ENCODE peak calls at places on chromosomes 13 and 19, in seven cellular contexts. R, W, D, G, K, X and F are unnamed samples.

GRCh38 chr13:101785858-101786257 is 333.4 kb downstream of the ITGBL1 start:
- DNase-seq in R (no peak), W (peak; percentile 59), D (peak; percentile 38), G (peak; percentile 22), K (peak; percentile 77), X (peak; percentile 10), F (peak; percentile 71)

GRCh38 chr13:38590796-38591507 is 95.9 kb upstream of the FREM2 start:
- DNase-seq in R (no peak), W (no peak), D (no peak), G (no peak), K (no peak), X (no peak), F (no peak)

GRCh38 chr13:33016414-33017409 is at the start of gene KL:
- DNase-seq in R (no peak), W (no peak), D (peak; percentile 34), G (peak; percentile 79), K (peak; percentile 63), X (no peak), F (peak; percentile 1)

GRCh38 chr13:97223711-97224461 is 1.8 kb downstream of the MBNL2 start:
- DNase-seq in R (peak; percentile 87), W (peak; percentile 72), D (peak; percentile 94), G (no peak), K (peak; percentile 67), X (peak; percentile 43), F (peak; percentile 45)

GRCh38 chr19:33622809-33623511 is 1.2 kb downstream of the CHST8 start:
- DNase-seq in R (no peak), W (no peak), D (peak; percentile 40), G (peak; percentile 72), K (peak; percentile 62), X (no peak), F (no peak)

GRCh38 chr19:14021474-14021873 is 6.5 kb upstream of the RLN3 start:
- DNase-seq in R (no peak), W (no peak), D (no peak), G (no peak), K (peak; percentile 53), X (no peak), F (no peak)

GRCh38 chr19:9622531-9622930 is 1.5 kb upstream of the ZNF561 start:
- DNase-seq in R (no peak), W (no peak), D (no peak), G (no peak), K (no peak), X (no peak), F (no peak)

GRCh38 chr13:99374994-99375805 is 68.0 kb upstream of the GPR183 start:
- DNase-seq in R (no peak), W (no peak), D (no peak), G (no peak), K (no peak), X (no peak), F (peak; percentile 82)

GRCh38 chr19:51903192-51903591 is 1.6 kb downstream of the ZNF649 start:
- DNase-seq in R (no peak), W (no peak), D (no peak), G (no peak), K (peak; percentile 42), X (no peak), F (no peak)

GRCh38 chr13:49234741-49235140 is 13.0 kb upstream of the CDADC1 start:
- DNase-seq in R (no peak), W (no peak), D (no peak), G (no peak), K (no peak), X (no peak), F (no peak)
- H3K9me2 ChIP-seq in R (no peaks in the 10 kb centered on the region), W (no peaks in the 10 kb centered on the region), D (no peaks in the 10 kb centered on the region), G (no peaks in the 10 kb centered on the region), K (no peaks in the 10 kb centered on the region), X (no peaks in the 10 kb centered on the region), F (no peaks in the 10 kb centered on the region)

DNA sequence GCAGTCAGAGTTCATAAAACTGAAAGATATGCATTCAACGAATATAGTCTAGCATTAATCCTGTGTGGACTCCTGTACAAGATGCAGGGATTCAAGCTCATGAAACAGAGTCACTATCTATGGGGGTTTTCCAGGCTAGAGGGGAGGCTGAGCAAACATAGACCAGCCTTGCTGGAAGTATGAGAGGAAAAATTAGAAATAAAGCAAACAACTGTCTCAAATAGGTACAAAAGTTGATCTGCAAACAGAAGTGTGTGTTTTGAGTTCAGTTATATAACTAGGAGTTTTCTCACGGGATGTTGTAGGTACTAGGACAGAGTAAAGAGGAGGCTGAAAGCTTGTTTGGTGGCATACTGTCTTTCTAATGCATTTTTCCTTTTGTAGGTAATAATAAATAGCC is 8.5 kb upstream of the LGALS14 start:
- DNase-seq in R (no peak), W (no peak), D (no peak), G (no peak), K (no peak), X (no peak), F (no peak)
- H3K27me3 ChIP-seq in R (peaks cover 21% of the 10 kb centered on the region), W (peaks cover 28% of the 10 kb centered on the region), D (peaks cover 4% of the 10 kb centered on the region), G (no peaks in the 10 kb centered on the region), K (no peaks in the 10 kb centered on the region), X (peaks cover 93% of the 10 kb centered on the region), F (no peaks in the 10 kb centered on the region)

DNA sequence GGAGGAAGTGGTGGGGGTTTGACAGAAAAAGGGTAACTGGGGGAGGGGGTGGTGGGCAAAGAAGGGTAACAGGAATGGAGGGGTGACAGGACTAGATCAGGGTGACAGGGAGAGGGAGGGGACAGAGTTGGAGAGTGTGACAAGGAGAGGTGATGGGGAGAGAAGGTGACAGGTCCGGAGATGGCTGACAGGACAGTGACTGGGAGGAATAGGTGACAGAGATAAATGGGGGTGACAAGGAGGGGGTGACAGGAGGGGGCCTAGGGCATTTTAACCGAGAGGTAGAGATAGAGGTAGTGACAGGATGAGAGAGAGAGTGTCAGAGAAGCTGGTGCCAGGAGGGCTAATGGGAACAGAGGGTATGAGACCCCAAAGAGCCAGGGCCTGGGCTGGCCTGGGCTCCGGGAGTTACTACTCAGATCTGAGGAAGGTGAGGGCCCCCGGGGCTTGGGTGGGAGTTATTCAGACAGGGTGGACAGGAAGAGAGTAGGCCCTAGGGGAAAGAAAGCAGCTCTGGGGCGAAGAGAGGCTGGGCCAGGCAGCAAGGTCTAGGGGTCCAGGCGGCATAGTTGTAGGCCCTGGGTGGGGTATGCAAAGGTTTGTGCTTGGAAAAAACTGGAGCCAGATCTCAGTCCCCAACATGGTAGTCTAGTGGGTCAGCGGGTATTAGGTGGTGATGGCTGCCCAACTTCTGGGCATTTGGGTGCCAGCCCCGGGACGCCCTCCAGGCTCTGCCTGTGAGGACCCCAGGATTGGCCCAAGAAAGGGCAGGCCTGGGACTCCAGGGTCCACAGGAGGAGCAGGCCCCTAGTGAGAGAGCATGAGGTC is 680 bp downstream of the CIC start:
- DNase-seq in R (no peak), W (no peak), D (peak; percentile 52), G (no peak), K (no peak), X (no peak), F (no peak)
- H3K9me2 ChIP-seq in R (no peaks in the 10 kb centered on the region), W (no peaks in the 10 kb centered on the region), D (no peaks in the 10 kb centered on the region), G (no peaks in the 10 kb centered on the region), K (no peaks in the 10 kb centered on the region), X (no peaks in the 10 kb centered on the region), F (no peaks in the 10 kb centered on the region)

DNA sequence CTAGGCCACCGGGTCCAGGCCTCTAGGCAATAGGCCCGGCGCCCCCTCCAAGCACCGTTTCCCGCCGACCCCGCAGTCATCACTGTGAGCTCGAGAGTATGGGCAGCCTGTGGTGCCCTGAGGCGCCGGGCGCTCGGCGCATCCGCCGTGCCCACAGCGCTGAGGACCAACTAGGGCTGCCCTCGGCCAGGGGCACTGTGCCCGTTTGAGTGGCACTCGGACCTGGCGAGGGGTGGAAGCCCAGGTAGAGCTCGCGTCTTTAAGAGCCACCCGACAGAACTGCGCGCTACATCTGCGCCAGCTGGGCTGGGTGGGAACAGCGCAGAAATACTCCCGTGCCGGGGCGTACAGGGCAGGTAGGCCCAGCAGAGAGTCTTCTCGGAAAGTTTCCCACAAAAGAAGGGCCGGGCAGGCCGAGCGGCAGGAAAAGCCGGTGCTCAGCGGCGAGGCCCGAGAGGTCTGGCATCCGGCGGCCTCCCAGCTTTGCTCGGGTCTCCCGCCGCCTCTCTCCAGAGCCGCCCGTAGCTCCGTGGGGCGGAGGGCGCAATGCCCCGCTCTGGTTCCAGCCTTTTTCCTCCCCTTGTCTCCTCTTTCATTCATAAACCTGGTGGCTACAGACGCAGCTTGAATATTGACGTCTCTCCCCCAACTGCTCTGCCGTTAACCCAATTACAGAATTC is 5.4 kb upstream of the SOX1 start:
- DNase-seq in R (no peak), W (no peak), D (no peak), G (no peak), K (peak; percentile 54), X (no peak), F (no peak)
- H3K27me3 ChIP-seq in R (peaks cover 73% of the 10 kb centered on the region), W (peaks cover 38% of the 10 kb centered on the region), D (peaks cover 89% of the 10 kb centered on the region), G (peaks cover 95% of the 10 kb centered on the region), K (peaks cover 100% of the 10 kb centered on the region), X (peaks cover 15% of the 10 kb centered on the region), F (no peaks in the 10 kb centered on the region)